ENCODE peak calls at places on chromosome 18, in nine cellular contexts. One of them, this sample, is unnamed.

GRCh38 chr18:73614812-73615211 is 532.8 kb downstream of the FBXO15 start:
- DNase-seq in endothelial cell of umbilical vein: no peak
- DNase-seq in GM23338: no peak
- DNase-seq in upper lobe of left lung: no peak
- DNase-seq in HCT116: no peak
- DNase-seq in breast epithelium: no peak
- DNase-seq in transverse colon: no peak
- DNase-seq in sigmoid colon: no peak
- DNase-seq in GM12892: no peak
- DNase-seq in this sample: no peak

GRCh38 chr18:14927701-14928100 is 179.7 kb downstream of the ANKRD30B start:
- DNase-seq in endothelial cell of umbilical vein: no peak
- DNase-seq in GM23338: no peak
- DNase-seq in upper lobe of left lung: no peak
- DNase-seq in HCT116: no peak
- DNase-seq in breast epithelium: no peak
- DNase-seq in transverse colon: no peak
- DNase-seq in sigmoid colon: no peak
- DNase-seq in GM12892: no peak
- DNase-seq in this sample: no peak

GRCh38 chr18:31064130-31064529 is 21.6 kb upstream of the DSC3 start:
- DNase-seq in endothelial cell of umbilical vein: no peak
- DNase-seq in GM23338: no peak
- DNase-seq in upper lobe of left lung: no peak
- DNase-seq in HCT116: no peak
- DNase-seq in breast epithelium: no peak
- DNase-seq in transverse colon: no peak
- DNase-seq in sigmoid colon: no peak
- DNase-seq in GM12892: no peak
- DNase-seq in this sample: no peak

GRCh38 chr18:21740474-21740723 is 193 bp upstream of the MIB1 start:
- DNase-seq in endothelial cell of umbilical vein: peak
- DNase-seq in GM23338: peak
- DNase-seq in upper lobe of left lung: peak
- DNase-seq in HCT116: no peak
- DNase-seq in breast epithelium: peak
- DNase-seq in transverse colon: peak
- DNase-seq in sigmoid colon: peak
- DNase-seq in GM12892: peak
- DNase-seq in this sample: peak

GRCh38 chr18:78160961-78161656 is 818.5 kb upstream of the SALL3 start:
- DNase-seq in endothelial cell of umbilical vein: no peak
- DNase-seq in GM23338: no peak
- DNase-seq in upper lobe of left lung: no peak
- DNase-seq in HCT116: no peak
- DNase-seq in breast epithelium: no peak
- DNase-seq in transverse colon: no peak
- DNase-seq in sigmoid colon: no peak
- DNase-seq in GM12892: no peak
- DNase-seq in this sample: no peak

GRCh38 chr18:38174594-38174993 is 609.0 kb upstream of the CELF4 start:
- DNase-seq in endothelial cell of umbilical vein: no peak
- DNase-seq in GM23338: no peak
- DNase-seq in upper lobe of left lung: no peak
- DNase-seq in HCT116: no peak
- DNase-seq in breast epithelium: no peak
- DNase-seq in transverse colon: no peak
- DNase-seq in sigmoid colon: no peak
- DNase-seq in GM12892: no peak
- DNase-seq in this sample: no peak

GRCh38 chr18:68262697-68263293 is 452.1 kb downstream of the TMX3 start:
- DNase-seq in endothelial cell of umbilical vein: peak
- DNase-seq in GM23338: no peak
- DNase-seq in upper lobe of left lung: no peak
- DNase-seq in HCT116: no peak
- DNase-seq in breast epithelium: no peak
- DNase-seq in transverse colon: no peak
- DNase-seq in sigmoid colon: no peak
- DNase-seq in GM12892: no peak
- DNase-seq in this sample: no peak

GRCh38 chr18:38297910-38298309 is 732.3 kb upstream of the CELF4 start:
- DNase-seq in endothelial cell of umbilical vein: no peak
- DNase-seq in GM23338: no peak
- DNase-seq in upper lobe of left lung: no peak
- DNase-seq in HCT116: no peak
- DNase-seq in breast epithelium: no peak
- DNase-seq in transverse colon: no peak
- DNase-seq in sigmoid colon: no peak
- DNase-seq in GM12892: no peak
- DNase-seq in this sample: no peak

GRCh38 chr18:69777248-69777647 is 170.4 kb downstream of the CD226 start:
- DNase-seq in endothelial cell of umbilical vein: no peak
- DNase-seq in GM23338: no peak
- DNase-seq in upper lobe of left lung: no peak
- DNase-seq in HCT116: no peak
- DNase-seq in breast epithelium: no peak
- DNase-seq in transverse colon: no peak
- DNase-seq in sigmoid colon: no peak
- DNase-seq in GM12892: no peak
- DNase-seq in this sample: no peak

GRCh38 chr18:69778680-69779079 is 169.0 kb downstream of the CD226 start:
- DNase-seq in endothelial cell of umbilical vein: no peak
- DNase-seq in GM23338: no peak
- DNase-seq in upper lobe of left lung: no peak
- DNase-seq in HCT116: no peak
- DNase-seq in breast epithelium: no peak
- DNase-seq in transverse colon: no peak
- DNase-seq in sigmoid colon: no peak
- DNase-seq in GM12892: no peak
- DNase-seq in this sample: no peak

GRCh38 chr18:69770206-69770605 is 177.5 kb downstream of the CD226 start:
- DNase-seq in endothelial cell of umbilical vein: no peak
- DNase-seq in GM23338: no peak
- DNase-seq in upper lobe of left lung: no peak
- DNase-seq in HCT116: no peak
- DNase-seq in breast epithelium: no peak
- DNase-seq in transverse colon: no peak
- DNase-seq in sigmoid colon: no peak
- DNase-seq in GM12892: no peak
- DNase-seq in this sample: no peak

DNA sequence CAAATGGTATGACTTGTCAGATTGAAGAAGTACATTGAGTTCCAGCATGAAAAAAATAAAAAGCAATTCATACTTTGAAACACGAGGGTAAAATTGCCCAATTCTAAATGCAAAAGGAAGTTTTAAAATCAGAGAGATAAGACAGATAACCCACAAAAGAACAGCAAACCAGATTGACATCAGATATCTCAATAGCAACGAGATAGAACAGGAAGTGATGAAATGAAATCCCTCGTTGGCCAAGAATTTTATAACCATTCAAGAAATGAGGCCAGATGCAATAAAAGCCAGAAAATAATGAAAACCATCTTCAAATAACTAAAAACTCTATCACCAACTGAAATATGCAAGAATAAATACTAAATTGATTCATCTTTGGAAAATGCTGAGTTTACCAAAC is 172.8 kb downstream of the CD226 start:
- DNase-seq in endothelial cell of umbilical vein: no peak
- DNase-seq in GM23338: no peak
- DNase-seq in upper lobe of left lung: no peak
- DNase-seq in HCT116: no peak
- DNase-seq in breast epithelium: no peak
- DNase-seq in transverse colon: no peak
- DNase-seq in sigmoid colon: no peak
- DNase-seq in GM12892: no peak
- DNase-seq in this sample: no peak
- TF ChIP-seq POLR2AphosphoS5 in endothelial cell of umbilical vein: no peak
- TF ChIP-seq POLR2AphosphoS5 in GM23338: no peak
- TF ChIP-seq POLR2AphosphoS5 in upper lobe of left lung: no peak
- TF ChIP-seq POLR2AphosphoS5 in HCT116: no peak
- TF ChIP-seq POLR2AphosphoS5 in breast epithelium: no peak
- TF ChIP-seq POLR2AphosphoS5 in transverse colon: no peak
- TF ChIP-seq POLR2AphosphoS5 in sigmoid colon: no peak
- TF ChIP-seq POLR2AphosphoS5 in GM12892: no peak
- TF ChIP-seq POLR2AphosphoS5 in this sample: no peak

DNA sequence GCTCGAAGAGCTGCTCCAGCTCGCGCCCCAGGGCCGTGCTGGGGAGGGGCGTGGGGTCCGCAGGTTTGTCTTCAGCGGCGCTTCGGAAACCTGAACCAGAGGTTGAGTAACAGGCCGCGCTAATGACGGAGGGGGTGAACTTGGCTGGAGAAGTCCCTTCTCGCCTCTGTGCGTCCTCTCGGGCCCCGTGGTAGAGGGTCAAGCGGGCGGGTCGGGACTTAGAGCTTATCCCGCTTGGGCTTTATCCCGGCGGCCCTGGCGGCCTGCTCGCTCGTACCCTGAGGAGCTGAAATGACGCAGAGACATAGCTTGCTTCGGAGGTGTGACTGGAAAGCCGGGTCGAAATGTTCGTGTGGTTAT is 479 bp downstream of the RNMT start:
- DNase-seq in endothelial cell of umbilical vein: no peak
- DNase-seq in GM23338: peak
- DNase-seq in upper lobe of left lung: peak
- DNase-seq in HCT116: no peak
- DNase-seq in breast epithelium: peak
- DNase-seq in transverse colon: peak
- DNase-seq in sigmoid colon: peak
- DNase-seq in GM12892: peak
- DNase-seq in this sample: no peak
- TF ChIP-seq POLR2AphosphoS5 in endothelial cell of umbilical vein: no peak
- TF ChIP-seq POLR2AphosphoS5 in GM23338: no peak
- TF ChIP-seq POLR2AphosphoS5 in upper lobe of left lung: no peak
- TF ChIP-seq POLR2AphosphoS5 in HCT116: no peak
- TF ChIP-seq POLR2AphosphoS5 in breast epithelium: no peak
- TF ChIP-seq POLR2AphosphoS5 in transverse colon: no peak
- TF ChIP-seq POLR2AphosphoS5 in sigmoid colon: no peak
- TF ChIP-seq POLR2AphosphoS5 in GM12892: no peak
- TF ChIP-seq POLR2AphosphoS5 in this sample: no peak

DNA sequence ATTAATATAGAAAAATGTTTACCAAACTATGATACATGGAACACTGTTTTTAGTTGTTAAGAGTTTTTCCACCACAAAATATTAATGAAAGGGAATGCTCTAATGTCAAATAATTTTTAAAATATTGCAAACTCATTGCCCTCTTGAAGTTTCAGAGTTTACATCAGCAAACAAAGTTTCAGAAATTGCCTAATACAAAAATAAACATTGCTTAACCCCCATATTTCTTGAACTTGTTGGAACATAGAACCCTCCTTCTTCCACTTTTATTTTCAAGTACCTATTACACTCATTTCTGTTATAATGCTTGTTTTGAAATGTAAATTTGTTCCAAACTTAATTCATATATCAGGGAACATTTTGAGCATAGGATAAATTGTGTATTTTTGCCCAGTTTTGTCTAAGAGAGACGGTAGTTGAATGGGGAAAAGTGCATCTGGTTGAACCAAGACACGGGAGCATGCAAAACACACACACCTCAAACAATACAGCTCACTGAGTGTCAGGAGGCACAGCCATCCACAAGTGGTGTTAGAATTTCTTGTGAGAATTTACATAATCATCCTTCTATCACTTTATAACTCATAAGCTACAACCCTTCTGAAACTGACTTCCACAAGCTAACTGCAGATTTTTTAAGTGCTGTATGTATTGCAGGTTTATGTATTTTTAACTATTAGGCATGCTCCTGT is 5.3 kb upstream of the MC4R start:
- DNase-seq in endothelial cell of umbilical vein: no peak
- DNase-seq in GM23338: no peak
- DNase-seq in upper lobe of left lung: no peak
- DNase-seq in HCT116: no peak
- DNase-seq in breast epithelium: no peak
- DNase-seq in transverse colon: no peak
- DNase-seq in sigmoid colon: no peak
- DNase-seq in GM12892: no peak
- DNase-seq in this sample: no peak
- TF ChIP-seq POLR2AphosphoS5 in endothelial cell of umbilical vein: no peak
- TF ChIP-seq POLR2AphosphoS5 in GM23338: no peak
- TF ChIP-seq POLR2AphosphoS5 in upper lobe of left lung: no peak
- TF ChIP-seq POLR2AphosphoS5 in HCT116: no peak
- TF ChIP-seq POLR2AphosphoS5 in breast epithelium: no peak
- TF ChIP-seq POLR2AphosphoS5 in transverse colon: no peak
- TF ChIP-seq POLR2AphosphoS5 in sigmoid colon: no peak
- TF ChIP-seq POLR2AphosphoS5 in GM12892: no peak
- TF ChIP-seq POLR2AphosphoS5 in this sample: no peak

GRCh38 chr18:25181993-25182392 is 170.0 kb downstream of the ZNF521 start:
- DNase-seq in endothelial cell of umbilical vein: no peak
- DNase-seq in GM23338: no peak
- DNase-seq in upper lobe of left lung: no peak
- DNase-seq in HCT116: no peak
- DNase-seq in breast epithelium: no peak
- DNase-seq in transverse colon: no peak
- DNase-seq in sigmoid colon: no peak
- DNase-seq in GM12892: no peak
- DNase-seq in this sample: no peak

GRCh38 chr18:25189391-25190185 is 162.4 kb downstream of the ZNF521 start:
- DNase-seq in endothelial cell of umbilical vein: no peak
- DNase-seq in GM23338: no peak
- DNase-seq in upper lobe of left lung: no peak
- DNase-seq in HCT116: no peak
- DNase-seq in breast epithelium: no peak
- DNase-seq in transverse colon: no peak
- DNase-seq in sigmoid colon: no peak
- DNase-seq in GM12892: no peak
- DNase-seq in this sample: no peak

GRCh38 chr18:25190468-25190867 is 161.5 kb downstream of the ZNF521 start:
- DNase-seq in endothelial cell of umbilical vein: peak
- DNase-seq in GM23338: no peak
- DNase-seq in upper lobe of left lung: no peak
- DNase-seq in HCT116: no peak
- DNase-seq in breast epithelium: no peak
- DNase-seq in transverse colon: no peak
- DNase-seq in sigmoid colon: no peak
- DNase-seq in GM12892: no peak
- DNase-seq in this sample: no peak

GRCh38 chr18:25192065-25192464 is 159.9 kb downstream of the ZNF521 start:
- DNase-seq in endothelial cell of umbilical vein: no peak
- DNase-seq in GM23338: peak
- DNase-seq in upper lobe of left lung: no peak
- DNase-seq in HCT116: no peak
- DNase-seq in breast epithelium: no peak
- DNase-seq in transverse colon: no peak
- DNase-seq in sigmoid colon: no peak
- DNase-seq in GM12892: no peak
- DNase-seq in this sample: no peak

DNA sequence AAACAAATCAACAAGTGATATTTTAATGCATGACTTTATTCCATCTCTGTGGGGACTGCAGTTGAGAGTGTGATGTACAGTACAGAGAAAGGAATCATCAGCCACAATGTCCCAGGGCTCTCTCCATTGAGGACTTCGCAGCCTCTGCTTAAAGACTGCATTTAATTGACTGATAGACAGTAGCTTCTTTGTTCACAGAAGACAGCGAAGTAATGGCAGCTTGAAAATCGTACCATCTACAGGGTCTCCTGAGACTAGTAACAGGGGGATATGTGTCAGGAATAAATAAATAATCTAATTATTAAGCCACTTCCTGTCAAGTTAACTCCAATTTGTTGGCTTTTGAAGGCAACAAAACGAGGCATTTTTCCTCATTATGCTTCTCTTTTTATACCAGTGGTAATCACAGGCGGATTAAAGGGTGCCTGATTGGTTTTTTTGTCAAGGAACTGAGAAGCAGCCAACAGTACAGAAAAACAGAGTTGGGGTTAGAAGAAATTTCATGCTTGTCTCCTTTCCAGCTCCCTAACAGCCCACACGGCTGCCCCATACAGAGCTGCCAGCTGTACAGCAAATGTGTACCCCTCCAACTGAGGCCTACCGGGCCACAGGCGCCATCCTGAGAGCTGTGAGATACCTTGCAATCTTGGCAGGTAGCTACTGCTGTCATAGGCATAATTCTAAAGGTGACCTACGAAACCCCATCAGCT is 164.2 kb downstream of the ZNF521 start:
- DNase-seq in endothelial cell of umbilical vein: no peak
- DNase-seq in GM23338: no peak
- DNase-seq in upper lobe of left lung: no peak
- DNase-seq in HCT116: no peak
- DNase-seq in breast epithelium: no peak
- DNase-seq in transverse colon: no peak
- DNase-seq in sigmoid colon: no peak
- DNase-seq in GM12892: no peak
- DNase-seq in this sample: no peak
- TF ChIP-seq POLR2AphosphoS5 in endothelial cell of umbilical vein: no peak
- TF ChIP-seq POLR2AphosphoS5 in GM23338: no peak
- TF ChIP-seq POLR2AphosphoS5 in upper lobe of left lung: no peak
- TF ChIP-seq POLR2AphosphoS5 in HCT116: no peak
- TF ChIP-seq POLR2AphosphoS5 in breast epithelium: no peak
- TF ChIP-seq POLR2AphosphoS5 in transverse colon: no peak
- TF ChIP-seq POLR2AphosphoS5 in sigmoid colon: no peak
- TF ChIP-seq POLR2AphosphoS5 in GM12892: no peak
- TF ChIP-seq POLR2AphosphoS5 in this sample: no peak

This sample was measured in spleen.